ENCODE peak calls at places on chromosomes 5 and 9, in six cellular contexts. M, A, Z, I, V and U are unnamed samples.
A peak's percentile ranks its signal among the peaks of the same experiment; 100 is the strongest.

GRCh38 chr5:78908173-78908901 is 76.8 kb downstream of the ARSB start:
- DNase-seq in M (peak; percentile 91), A (peak; percentile 70), Z (no peak), I (peak; percentile 49), V (no peak), U (peak; percentile 73)

GRCh38 chr9:115328228-115328627 is 210.3 kb upstream of the TNC start:
- DNase-seq in M (peak; percentile 76), A (peak; percentile 81), Z (no peak), I (no peak), V (no peak), U (no peak)

GRCh38 chr9:2655411-2655901 is 33.9 kb downstream of the VLDLR start:
- DNase-seq in M (peak; percentile 96), A (peak; percentile 84), Z (no peak), I (no peak), V (no peak), U (no peak)

GRCh38 chr5:73280821-73281746 is 108.1 kb downstream of the TMEM174 start:
- DNase-seq in M (peak; percentile 65), A (peak; percentile 29), Z (no peak), I (no peak), V (no peak), U (no peak)

GRCh38 chr9:129863059-129863690 is 27.9 kb downstream of the USP20 start:
- DNase-seq in M (peak; percentile 81), A (peak; percentile 90), Z (no peak), I (no peak), V (peak; percentile 26), U (peak; percentile 32)

GRCh38 chr5:51651476-51651875 is 268.2 kb downstream of the ISL1 start:
- DNase-seq in M (no peak), A (peak; percentile 40), Z (no peak), I (no peak), V (no peak), U (no peak)

GRCh38 chr5:164688437-164688836 is 1183.0 kb downstream of the MAT2B start:
- DNase-seq in M (no peak), A (no peak), Z (no peak), I (no peak), V (no peak), U (no peak)

GRCh38 chr5:180601591-180602480 is 10.5 kb upstream of the SCGB3A1 start:
- DNase-seq in M (no peak), A (no peak), Z (no peak), I (no peak), V (no peak), U (peak; percentile 23)

GRCh38 chr5:117713585-117714198 is 1139.1 kb upstream of the SEMA6A start:
- DNase-seq in M (no peak), A (peak; percentile 21), Z (no peak), I (peak; percentile 21), V (no peak), U (peak; percentile 17)

GRCh38 chr5:151345808-151346478 is 1.4 kb downstream of the SLC36A2 start:
- DNase-seq in M (peak; percentile 28), A (no peak), Z (no peak), I (no peak), V (no peak), U (no peak)

GRCh38 chr9:90547896-90548295 is 94.7 kb downstream of the DIRAS2 start:
- DNase-seq in M (no peak), A (peak; percentile 10), Z (no peak), I (no peak), V (peak; percentile 33), U (no peak)

GRCh38 chr5:142959683-142960308 is 189.6 kb downstream of the ARHGAP26 start:
- DNase-seq in M (peak; percentile 45), A (peak; percentile 30), Z (no peak), I (no peak), V (no peak), U (no peak)

GRCh38 chr9:87711857-87712800 is 13.8 kb upstream of the CTSL start:
- DNase-seq in M (peak; percentile 81), A (peak; percentile 87), Z (no peak), I (no peak), V (peak; percentile 98), U (no peak)

GRCh38 chr5:122999947-123000563 is 36.5 kb downstream of the PPIC start:
- DNase-seq in M (no peak), A (peak; percentile 36), Z (peak; percentile 38), I (peak; percentile 33), V (peak; percentile 48), U (peak; percentile 80)

DNA sequence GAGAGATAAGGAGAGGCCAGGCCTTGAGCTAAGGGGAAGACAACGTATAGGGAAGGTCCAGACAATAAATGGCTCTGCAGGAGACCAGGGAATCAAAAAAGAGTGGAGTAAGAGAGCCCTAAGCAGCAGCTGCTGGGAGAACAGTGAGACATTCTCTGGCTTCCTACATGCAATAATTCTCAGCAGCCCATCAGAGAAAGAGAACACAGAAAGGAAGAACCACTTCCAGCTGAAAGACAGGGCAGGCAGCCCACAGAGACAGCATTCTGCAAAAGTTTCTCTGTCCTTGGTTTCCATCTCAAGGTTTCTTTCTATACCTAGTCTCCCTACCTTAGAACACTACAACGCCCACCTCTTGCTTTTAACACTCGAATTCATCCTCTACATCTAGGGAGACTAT is 189.9 kb downstream of the DEPDC1B start:
- DNase-seq in M (no peak), A (no peak), Z (no peak), I (no peak), V (no peak), U (no peak)
- H3K14ac ChIP-seq in M (peak overlapping the region; percentile 30), A (no peak overlapping the region), Z (no peak overlapping the region), I (no peak overlapping the region), V (no peak overlapping the region), U (no peak overlapping the region)

GRCh38 chr5:9222054-9222738 is 323.7 kb downstream of the SEMA5A start:
- DNase-seq in M (no peak), A (no peak), Z (no peak), I (no peak), V (no peak), U (peak; percentile 63)
- H3K18ac ChIP-seq in M (no peak overlapping the region), A (no peak overlapping the region), Z (no peak overlapping the region), I (peak overlapping the region; percentile 58), V (no peak overlapping the region), U (no peak overlapping the region)

GRCh38 chr9:93910598-93910997 is 44.6 kb downstream of the BARX1 start:
- DNase-seq in M (no peak), A (no peak), Z (no peak), I (no peak), V (no peak), U (peak; percentile 43)

GRCh38 chr9:93908591-93909241 is 46.4 kb downstream of the BARX1 start:
- DNase-seq in M (no peak), A (no peak), Z (no peak), I (no peak), V (no peak), U (no peak)

GRCh38 chr9:93909242-93909616 is 45.9 kb downstream of the BARX1 start:
- DNase-seq in M (no peak), A (no peak), Z (no peak), I (no peak), V (no peak), U (no peak)

GRCh38 chr9:93911136-93911745 is 43.9 kb downstream of the BARX1 start:
- DNase-seq in M (no peak), A (no peak), Z (no peak), I (no peak), V (no peak), U (no peak)

GRCh38 chr9:93910196-93910595 is 45.0 kb downstream of the BARX1 start:
- DNase-seq in M (no peak), A (no peak), Z (no peak), I (no peak), V (no peak), U (no peak)
- H3K14ac ChIP-seq in M (no peak overlapping the region), A (no peak overlapping the region), Z (no peak overlapping the region), I (no peak overlapping the region), V (no peak overlapping the region), U (no peak overlapping the region)

DNA sequence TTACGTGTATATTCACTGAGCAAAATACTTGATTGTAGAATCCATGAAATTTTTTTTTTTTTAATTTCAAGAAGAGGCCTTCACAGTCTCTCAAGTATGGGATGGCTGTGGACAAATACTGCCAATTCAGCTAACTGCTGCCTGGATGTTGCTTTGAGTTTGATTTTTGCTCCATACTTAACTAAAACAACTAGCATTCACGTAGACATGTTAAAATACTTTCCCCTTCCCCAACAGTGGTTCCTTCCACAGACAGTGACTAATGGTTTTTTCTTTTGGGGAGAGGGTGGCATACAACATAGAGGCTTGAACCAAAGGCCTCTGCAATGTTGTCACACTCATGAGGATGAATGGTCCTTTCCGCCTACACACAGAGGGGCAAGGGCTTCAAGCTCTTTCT is 2.0 kb upstream of the LEAP2 start:
- DNase-seq in M (no peak), A (no peak), Z (no peak), I (no peak), V (no peak), U (no peak)
- H3K18ac ChIP-seq in M (no peak overlapping the region), A (no peak overlapping the region), Z (no peak overlapping the region), I (no peak overlapping the region), V (no peak overlapping the region), U (no peak overlapping the region)

DNA sequence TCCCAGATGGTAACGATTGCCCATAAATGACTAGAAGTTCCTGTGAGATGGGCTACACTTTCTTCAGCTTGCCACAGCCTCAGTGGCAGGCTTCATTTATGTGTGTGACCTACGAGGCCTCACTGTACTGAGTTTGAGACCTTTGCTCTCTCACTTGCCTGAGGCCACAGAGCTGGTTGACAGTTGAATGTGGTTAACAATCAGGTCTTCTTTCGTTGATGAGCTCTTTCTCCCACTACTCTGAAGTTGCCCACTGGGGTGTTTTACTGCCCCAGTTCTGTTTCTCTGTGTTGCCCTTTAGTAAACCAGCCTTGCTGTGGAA is 70.5 kb downstream of the CYFIP2 start:
- DNase-seq in M (no peak), A (no peak), Z (no peak), I (no peak), V (no peak), U (no peak)
- H3K14ac ChIP-seq in M (no peak overlapping the region), A (no peak overlapping the region), Z (no peak overlapping the region), I (no peak overlapping the region), V (no peak overlapping the region), U (no peak overlapping the region)

GRCh38 chr5:54273715-54274114 is 36.7 kb downstream of the ARL15 start:
- DNase-seq in M (no peak), A (no peak), Z (no peak), I (no peak), V (peak; percentile 59), U (no peak)
- H3K18ac ChIP-seq in M (no peak overlapping the region), A (no peak overlapping the region), Z (no peak overlapping the region), I (no peak overlapping the region), V (no peak overlapping the region), U (no peak overlapping the region)

GRCh38 chr9:86706391-86706790 is 240.9 kb downstream of the GAS1 start:
- DNase-seq in M (peak; percentile 62), A (peak; percentile 7), Z (no peak), I (no peak), V (no peak), U (no peak)

GRCh38 chr9:86708918-86709835 is 238.1 kb downstream of the GAS1 start:
- DNase-seq in M (no peak), A (no peak), Z (no peak), I (no peak), V (no peak), U (no peak)

GRCh38 chr9:86703346-86703745 is 244.0 kb downstream of the GAS1 start:
- DNase-seq in M (peak; percentile 72), A (no peak), Z (no peak), I (no peak), V (peak; percentile 71), U (no peak)

GRCh38 chr9:86707932-86708510 is 239.3 kb downstream of the GAS1 start:
- DNase-seq in M (no peak), A (no peak), Z (no peak), I (no peak), V (peak; percentile 82), U (no peak)

GRCh38 chr9:86705474-86705873 is 241.8 kb downstream of the GAS1 start:
- DNase-seq in M (peak; percentile 85), A (no peak), Z (no peak), I (no peak), V (no peak), U (no peak)
- H3K14ac ChIP-seq in M (no peak overlapping the region), A (no peak overlapping the region), Z (no peak overlapping the region), I (no peak overlapping the region), V (no peak overlapping the region), U (no peak overlapping the region)

GRCh38 chr9:91907387-91908292 is 42.4 kb downstream of the ROR2 start:
- DNase-seq in M (peak; percentile 42), A (no peak), Z (no peak), I (no peak), V (no peak), U (no peak)
- H3K18ac ChIP-seq in M (no peak overlapping the region), A (no peak overlapping the region), Z (no peak overlapping the region), I (peak overlapping the region; percentile 33), V (no peak overlapping the region), U (no peak overlapping the region)